ENCODE peak calls at places on chromosomes 2 and 18, in eight cellular contexts. K is IMR-90, V is hepatocyte, Z is GM13976, X is body of pancreas, T is OCI-LY7, B is cardiac fibroblast, J is AG09319. G is an unnamed sample.

GRCh38 chr2:62375051-62375450 is 130.9 kb downstream of the TMEM17 start:
- DNase-seq in K (no peak), V (no peak), Z (no peak), X (no peak), T (no peak), B (no peak), J (no peak), G (no peak)

GRCh38 chr2:3244486-3244885 is 133.1 kb downstream of the EIPR1 start:
- DNase-seq in K (no peak), V (no peak), Z (no peak), X (no peak), T (no peak), B (no peak), J (no peak), G (no peak)

GRCh38 chr2:197088694-197089093 is 162.2 kb upstream of the PGAP1 start:
- DNase-seq in K (peak), V (peak), Z (no peak), X (no peak), T (no peak), B (peak), J (no peak), G (no peak)

GRCh38 chr18:79404567-79404910 is 8.8 kb downstream of the NFATC1 start:
- DNase-seq in K (no peak), V (no peak), Z (no peak), X (no peak), T (no peak), B (no peak), J (no peak), G (no peak)

GRCh38 chr2:151027147-151027546 is 234.5 kb downstream of the RBM43 start:
- DNase-seq in K (no peak), V (no peak), Z (no peak), X (no peak), T (no peak), B (peak), J (no peak), G (no peak)

GRCh38 chr2:85246348-85246747 is 81.4 kb downstream of the TGOLN2 start:
- DNase-seq in K (no peak), V (no peak), Z (no peak), X (no peak), T (no peak), B (no peak), J (no peak), G (peak)

GRCh38 chr18:23259701-23260661 is 124.7 kb downstream of the CABLES1 start:
- DNase-seq in K (peak), V (peak), Z (peak), X (peak), T (peak), B (peak), J (no peak), G (peak)

GRCh38 chr2:176879596-176879995 is 333.0 kb upstream of the HNRNPA3 start:
- DNase-seq in K (no peak), V (no peak), Z (no peak), X (no peak), T (no peak), B (no peak), J (no peak), G (no peak)

GRCh38 chr2:216690451-216691209 is 4.7 kb downstream of the IGFBP5 start:
- DNase-seq in K (peak), V (peak), Z (no peak), X (no peak), T (no peak), B (peak), J (peak), G (no peak)

GRCh38 chr2:32453242-32454062 is 96.6 kb downstream of the BIRC6 start:
- DNase-seq in K (peak), V (no peak), Z (no peak), X (no peak), T (no peak), B (peak), J (no peak), G (no peak)

DNA sequence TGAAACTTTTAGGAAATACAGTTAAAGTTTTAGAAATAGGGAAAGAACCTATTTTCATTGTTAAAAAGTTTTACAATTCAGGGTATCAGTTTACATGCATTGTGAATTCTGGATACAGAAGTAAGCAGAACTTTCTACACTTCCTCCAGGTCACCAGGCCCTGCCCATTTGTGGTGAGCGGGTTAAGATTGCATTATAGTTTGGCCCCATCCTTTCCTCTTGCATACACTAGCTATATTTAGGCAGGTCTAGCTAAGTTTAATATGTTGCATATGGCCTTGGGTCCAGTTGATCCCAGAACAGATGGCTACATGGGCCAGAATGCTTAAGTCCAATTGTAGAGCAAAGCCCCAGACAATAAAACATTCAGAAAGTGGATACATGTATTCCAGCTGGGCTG is 4.8 kb downstream of the VWA3B start:
- DNase-seq in K (no peak), V (no peak), Z (no peak), X (no peak), T (no peak), B (no peak), J (no peak), G (no peak)
- TF ChIP-seq CTCF in K (no peak), V (no peak), Z (no peak), X (no peak), T (no peak), B (no peak), J (no peak), G (no peak)

GRCh38 chr18:39571511-39571910 is 2005.9 kb upstream of the CELF4 start:
- DNase-seq in K (peak), V (peak), Z (peak), X (no peak), T (no peak), B (peak), J (no peak), G (no peak)
- TF ChIP-seq CTCF in K (peak), V (peak), Z (peak), X (peak), T (peak), B (peak), J (no peak), G (peak)

GRCh38 chr2:178277741-178278197 is 83.5 kb downstream of the OSBPL6 start:
- DNase-seq in K (peak), V (peak), Z (no peak), X (no peak), T (no peak), B (peak), J (no peak), G (no peak)

GRCh38 chr2:178282075-178282474 is 87.8 kb downstream of the OSBPL6 start:
- DNase-seq in K (peak), V (peak), Z (no peak), X (no peak), T (no peak), B (peak), J (no peak), G (no peak)

GRCh38 chr2:178279142-178279541 is 84.8 kb downstream of the OSBPL6 start:
- DNase-seq in K (peak), V (peak), Z (no peak), X (no peak), T (no peak), B (peak), J (peak), G (no peak)

GRCh38 chr2:178279636-178280035 is 85.3 kb downstream of the OSBPL6 start:
- DNase-seq in K (no peak), V (no peak), Z (no peak), X (no peak), T (no peak), B (no peak), J (no peak), G (no peak)

DNA sequence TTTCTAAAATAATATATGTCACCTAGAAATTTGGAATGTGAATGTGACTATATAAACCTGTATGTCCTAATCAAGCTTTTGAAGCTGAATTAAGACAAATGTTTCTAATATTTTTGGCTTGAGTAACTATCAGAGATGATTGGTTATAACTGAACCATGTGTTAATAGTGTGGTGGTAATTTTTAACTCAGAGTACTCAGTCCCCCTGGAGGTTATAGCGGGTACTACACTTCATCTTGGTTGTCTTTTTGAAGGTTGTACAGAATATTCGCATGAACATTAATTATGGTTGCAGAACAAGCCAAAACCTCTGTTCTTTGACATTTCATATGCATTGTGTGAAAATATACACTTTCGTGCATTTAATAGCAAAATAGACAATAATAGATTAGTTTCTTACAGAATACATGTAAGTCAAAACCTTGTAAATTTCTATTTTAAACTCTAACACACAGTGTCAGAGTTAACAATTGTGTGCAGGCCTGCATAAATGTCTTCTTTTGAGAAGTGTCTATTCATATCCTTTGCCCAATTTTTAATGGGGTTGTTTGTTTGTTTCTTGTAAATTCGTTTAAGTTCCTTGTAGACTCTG is 86.0 kb downstream of the OSBPL6 start:
- DNase-seq in K (peak), V (peak), Z (peak), X (peak), T (peak), B (peak), J (no peak), G (peak)
- TF ChIP-seq CTCF in K (peak), V (peak), Z (peak), X (peak), T (peak), B (peak), J (peak), G (peak)

DNA sequence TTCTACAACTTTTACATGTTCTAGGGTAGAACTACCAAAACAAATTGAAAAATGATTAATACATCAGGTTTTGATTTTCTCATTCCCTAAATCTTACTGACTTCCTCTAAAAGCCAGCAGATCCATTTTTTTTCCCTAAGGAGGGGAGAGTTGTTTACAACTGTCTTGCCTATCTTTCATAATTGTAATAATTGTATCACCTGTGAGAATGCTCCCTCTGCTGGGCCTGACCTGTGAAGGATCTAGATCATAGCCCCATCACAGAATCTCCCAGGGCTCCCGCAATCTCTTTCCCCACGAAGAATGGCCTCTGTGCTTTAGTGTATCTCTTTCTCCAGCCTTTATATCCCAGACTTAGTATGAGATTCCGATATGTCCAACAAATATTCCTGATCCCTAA is 9.1 kb downstream of the LOXL3 start:
- DNase-seq in K (no peak), V (no peak), Z (no peak), X (no peak), T (peak), B (no peak), J (no peak), G (peak)
- TF ChIP-seq CTCF in K (no peak), V (peak), Z (peak), X (peak), T (peak), B (no peak), J (no peak), G (peak)